ENCODE peak calls at places on chromosome 1, in eight cellular contexts. V, I, T, X, O, D, M and R are unnamed samples.

GRCh38 chr1:5718716-5719632 is 273.3 kb downstream of the NPHP4 start:
- ATAC-seq in T (no peak), D (no peak), I (no peak), O (no peak), M (no peak), V (no peak), X (no peak), R (no peak)

GRCh38 chr1:201731142-201731541 is 97.8 kb upstream of the IPO9 start:
- ATAC-seq in O (no peak), V (no peak), I (no peak), D (no peak), X (peak; percentile 17), M (no peak), T (peak; percentile 16), R (no peak)

GRCh38 chr1:174809755-174810280 is 189.9 kb upstream of the CACYBP start:
- ATAC-seq in I (no peak), T (no peak), V (peak; percentile 74), D (no peak), O (peak; percentile 56), M (no peak), X (no peak), R (peak; percentile 68)

GRCh38 chr1:6348511-6349191 is 44.9 kb downstream of the ACOT7 start:
- ATAC-seq in M (peak; percentile 3), X (no peak), T (no peak), D (no peak), O (peak; percentile 84), V (peak; percentile 68), I (peak; percentile 84), R (no peak)

GRCh38 chr1:36455386-36455785 is 5.1 kb upstream of the OSCP1 start:
- ATAC-seq in T (no peak), V (no peak), D (no peak), O (no peak), M (no peak), X (no peak), I (no peak), R (no peak)

GRCh38 chr1:24294228-24294672 is 24.9 kb upstream of the GRHL3 start:
- ATAC-seq in V (no peak), M (peak; percentile 25), T (no peak), X (peak; percentile 39), I (no peak), O (no peak), D (no peak), R (no peak)

GRCh38 chr1:29650041-29650400 is 413.7 kb downstream of the PTPRU start:
- ATAC-seq in V (no peak), T (no peak), M (no peak), O (no peak), X (no peak), I (no peak), D (no peak), R (no peak)

GRCh38 chr1:61098906-61099437 is 16.6 kb downstream of the NFIA start:
- ATAC-seq in O (no peak), X (no peak), D (no peak), I (no peak), T (no peak), V (peak; percentile 60), M (no peak), R (no peak)

GRCh38 chr1:9870572-9870971 is 39.5 kb downstream of the CTNNBIP1 start:
- ATAC-seq in X (no peak), M (no peak), V (no peak), D (no peak), T (no peak), O (no peak), I (no peak), R (no peak)

GRCh38 chr1:46767649-46768282 is 31.1 kb upstream of the CYP4B1 start:
- ATAC-seq in D (no peak), V (no peak), I (no peak), M (no peak), T (peak; percentile 80), X (no peak), O (no peak), R (peak; percentile 8)

GRCh38 chr1:22154063-22154462 is 11.2 kb upstream of the WNT4 start:
- ATAC-seq in X (no peak), O (no peak), I (no peak), T (no peak), V (no peak), M (peak; percentile 35), D (no peak), R (no peak)